ENCODE peak calls at places on chromosomes 4 and X, in six cellular contexts. J is WERI-Rb-1, X is hepatocyte, F is AG04450, Q is substantia nigra, B is fibroblast of lung. S is an unnamed sample.

GRCh38 chrX:92231391-92231790 is 452.2 kb downstream of the PCDH11X start:
- DNase-seq in X (no peak), F (no peak), Q (no peak), J (no peak), B (no peak), S (no peak)

GRCh38 chrX:123814343-123814742 is 45.5 kb upstream of the XIAP start:
- DNase-seq in F (no peak), B (no peak), Q (no peak), J (no peak), X (no peak), S (no peak)

GRCh38 chr4:5460106-5460801 is 248.1 kb downstream of the EVC2 start:
- DNase-seq in Q (peak; percentile 10), J (peak; percentile 67), B (peak; percentile 25), F (peak; percentile 3), X (peak; percentile 43), S (no peak)

GRCh38 chr4:169795585-169795984 is 37.8 kb upstream of the HPF1 start:
- DNase-seq in B (peak; percentile 74), Q (no peak), J (no peak), F (no peak), X (no peak), S (no peak)

GRCh38 chr4:94298725-94299252 is 43.8 kb downstream of the HPGDS start:
- DNase-seq in J (no peak), Q (no peak), B (no peak), X (peak; percentile 46), F (no peak), S (no peak)

GRCh38 chrX:11214346-11215190 is 78.6 kb upstream of the AMELX start:
- DNase-seq in X (no peak), B (no peak), Q (no peak), J (no peak), F (no peak), S (no peak)

GRCh38 chr4:54054501-54054900 is 9.9 kb downstream of the CHIC2 start:
- DNase-seq in F (no peak), B (no peak), Q (no peak), X (no peak), J (no peak), S (no peak)

GRCh38 chr4:83267121-83267834 is 17.3 kb downstream of the COQ2 start:
- DNase-seq in J (no peak), F (no peak), B (peak; percentile 85), X (no peak), Q (no peak), S (no peak)

GRCh38 chr4:83381173-83381572 is 46.5 kb upstream of the HPSE start:
- DNase-seq in Q (no peak), J (no peak), B (no peak), F (no peak), X (no peak), S (no peak)

GRCh38 chr4:83516042-83516772 is 19.7 kb upstream of the GPAT3 start:
- DNase-seq in Q (no peak), F (peak; percentile 26), B (peak; percentile 91), X (no peak), J (no peak), S (no peak)

GRCh38 chr4:128528177-128528576 is 240.6 kb upstream of the PGRMC2 start:
- DNase-seq in J (no peak), B (peak; percentile 3), F (no peak), Q (no peak), X (no peak), S (no peak)
- H3K27ac ChIP-seq in J (no peak overlapping the region), B (peak overlapping the region; percentile 78), F (no peak overlapping the region), Q (no peak overlapping the region), X (peak overlapping the region; percentile 66), S (no peak overlapping the region)

GRCh38 chrX:21741869-21742701 is 15.8 kb downstream of the SMPX start:
- DNase-seq in Q (no peak), X (no peak), B (peak; percentile 45), F (no peak), J (peak; percentile 16), S (no peak)
- H3K27ac ChIP-seq in Q (no peak overlapping the region), X (peak overlapping the region; percentile 27), B (no peak overlapping the region), F (no peak overlapping the region), J (peak overlapping the region; percentile 72), S (no peak overlapping the region)

GRCh38 chr4:47954245-47954644 is 39.9 kb upstream of the NFXL1 start:
- DNase-seq in B (no peak), Q (no peak), F (no peak), J (no peak), X (no peak), S (no peak)
- H3K27ac ChIP-seq in B (no peak overlapping the region), Q (no peak overlapping the region), F (no peak overlapping the region), J (no peak overlapping the region), X (no peak overlapping the region), S (no peak overlapping the region)

DNA sequence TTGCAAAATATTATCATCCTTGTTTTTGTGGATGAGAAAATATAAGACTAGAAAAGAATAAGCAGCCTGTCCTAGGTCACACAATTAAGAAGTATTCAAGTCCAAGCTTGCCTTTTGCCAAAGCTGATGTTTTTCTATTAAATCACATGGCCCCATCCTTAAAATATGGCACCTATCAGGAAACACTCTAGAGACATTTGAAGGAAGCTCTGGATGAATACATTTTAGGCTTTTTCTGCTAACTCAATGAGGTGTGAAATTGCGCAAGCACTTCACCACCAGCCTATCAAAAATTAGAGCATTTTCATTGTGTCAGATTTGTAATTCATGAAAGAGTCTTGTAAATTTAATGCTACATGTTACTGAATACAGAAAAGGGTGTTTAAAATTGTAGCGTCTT is 251.1 kb upstream of the MAD2L1 start:
- DNase-seq in X (no peak), F (no peak), J (no peak), Q (no peak), B (no peak), S (no peak)
- H3K27ac ChIP-seq in X (no peak overlapping the region), F (no peak overlapping the region), J (no peak overlapping the region), Q (no peak overlapping the region), B (no peak overlapping the region), S (no peak overlapping the region)

GRCh38 chr4:186831574-186831973 is 107.9 kb upstream of the FAT1 start:
- DNase-seq in X (no peak), Q (no peak), B (no peak), J (no peak), F (no peak), S (no peak)

GRCh38 chr4:186827542-186827887 is 103.9 kb upstream of the FAT1 start:
- DNase-seq in B (peak; percentile 27), Q (no peak), J (no peak), X (no peak), F (no peak), S (no peak)

GRCh38 chr4:186826866-186827541 is 103.3 kb upstream of the FAT1 start:
- DNase-seq in X (no peak), B (no peak), F (no peak), J (no peak), Q (no peak), S (no peak)

GRCh38 chr4:186829740-186830449 is 106.2 kb upstream of the FAT1 start:
- DNase-seq in X (peak; percentile 47), B (peak; percentile 96), J (no peak), Q (no peak), F (no peak), S (no peak)

DNA sequence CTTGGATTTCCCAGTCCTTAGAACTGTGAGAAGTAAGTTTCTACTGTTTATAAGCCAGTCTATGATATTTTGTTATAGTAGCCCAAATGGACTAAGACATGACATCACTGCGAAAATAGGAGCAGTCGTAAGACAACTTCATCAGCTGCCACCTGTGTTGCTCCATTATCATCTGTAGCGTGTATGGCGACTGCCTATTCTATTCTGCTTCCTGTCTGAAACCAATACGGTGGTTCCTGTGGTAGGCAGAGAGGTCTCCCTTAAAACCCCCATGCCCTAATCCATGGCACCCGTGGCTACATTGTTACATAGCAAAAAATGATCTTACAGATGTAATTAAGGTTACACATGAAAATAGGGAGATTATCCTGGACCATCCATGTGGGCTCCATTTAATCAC is 105.4 kb upstream of the FAT1 start:
- DNase-seq in J (no peak), Q (no peak), B (no peak), X (no peak), F (no peak), S (no peak)
- H3K27ac ChIP-seq in J (no peak overlapping the region), Q (no peak overlapping the region), B (no peak overlapping the region), X (no peak overlapping the region), F (no peak overlapping the region), S (no peak overlapping the region)

S was measured in caudate nucleus.